ENCODE peak calls at places on chromosomes 16 and 17, in ten cellular contexts. One of them, this sample, is unnamed.

GRCh38 chr16:50842589-50842988 is 100.7 kb downstream of the CYLD start:
- DNase-seq in BE2C: no peak
- DNase-seq in cardiac fibroblast: no peak
- DNase-seq in fibroblast of mammary gland: no peak
- DNase-seq in PC-9: no peak
- DNase-seq in heart left ventricle: no peak
- DNase-seq in AG10803: no peak
- DNase-seq in adrenal gland: no peak
- DNase-seq in osteoblast: no peak
- DNase-seq in NB4: peak; percentile 25
- DNase-seq in this sample: no peak

GRCh38 chr17:7632492-7632894 is 2.6 kb downstream of the SHBG start:
- DNase-seq in BE2C: peak; percentile 18
- DNase-seq in cardiac fibroblast: peak; percentile 76
- DNase-seq in fibroblast of mammary gland: peak; percentile 65
- DNase-seq in PC-9: no peak
- DNase-seq in heart left ventricle: no peak
- DNase-seq in AG10803: peak; percentile 61
- DNase-seq in adrenal gland: peak; percentile 44
- DNase-seq in osteoblast: peak; percentile 97
- DNase-seq in NB4: peak; percentile 62
- DNase-seq in this sample: peak; percentile 88

GRCh38 chr16:85689285-85689949 is 663 bp upstream of the GINS2 start:
- DNase-seq in BE2C: no peak
- DNase-seq in cardiac fibroblast: no peak
- DNase-seq in fibroblast of mammary gland: no peak
- DNase-seq in PC-9: no peak
- DNase-seq in heart left ventricle: no peak
- DNase-seq in AG10803: no peak
- DNase-seq in adrenal gland: no peak
- DNase-seq in osteoblast: peak; percentile 74
- DNase-seq in NB4: no peak
- DNase-seq in this sample: no peak

GRCh38 chr17:78357177-78357586 is 2.7 kb downstream of the SOCS3 start:
- DNase-seq in BE2C: no peak
- DNase-seq in cardiac fibroblast: peak; percentile 88
- DNase-seq in fibroblast of mammary gland: peak; percentile 78
- DNase-seq in PC-9: no peak
- DNase-seq in heart left ventricle: peak; percentile 81
- DNase-seq in AG10803: peak; percentile 76
- DNase-seq in adrenal gland: peak; percentile 76
- DNase-seq in osteoblast: peak; percentile 97
- DNase-seq in NB4: no peak
- DNase-seq in this sample: no peak

GRCh38 chr17:71337903-71338302 is 782.9 kb upstream of the SOX9 start:
- DNase-seq in BE2C: no peak
- DNase-seq in cardiac fibroblast: peak; percentile 14
- DNase-seq in fibroblast of mammary gland: no peak
- DNase-seq in PC-9: no peak
- DNase-seq in heart left ventricle: no peak
- DNase-seq in AG10803: no peak
- DNase-seq in adrenal gland: no peak
- DNase-seq in osteoblast: no peak
- DNase-seq in NB4: no peak
- DNase-seq in this sample: no peak

GRCh38 chr17:57645950-57646686 is 99.0 kb downstream of the CCDC182 start:
- DNase-seq in BE2C: no peak
- DNase-seq in cardiac fibroblast: no peak
- DNase-seq in fibroblast of mammary gland: peak; percentile 14
- DNase-seq in PC-9: no peak
- DNase-seq in heart left ventricle: no peak
- DNase-seq in AG10803: no peak
- DNase-seq in adrenal gland: peak; percentile 46
- DNase-seq in osteoblast: no peak
- DNase-seq in NB4: peak; percentile 91
- DNase-seq in this sample: no peak

GRCh38 chr16:4329354-4329775 is 13.5 kb downstream of the GLIS2 start:
- DNase-seq in BE2C: no peak
- DNase-seq in cardiac fibroblast: no peak
- DNase-seq in fibroblast of mammary gland: no peak
- DNase-seq in PC-9: no peak
- DNase-seq in heart left ventricle: no peak
- DNase-seq in AG10803: no peak
- DNase-seq in adrenal gland: no peak
- DNase-seq in osteoblast: peak; percentile 64
- DNase-seq in NB4: no peak
- DNase-seq in this sample: no peak

GRCh38 chr17:65515959-65516948 is 45.2 kb downstream of the AXIN2 start:
- DNase-seq in BE2C: no peak
- DNase-seq in cardiac fibroblast: peak; percentile 45
- DNase-seq in fibroblast of mammary gland: no peak
- DNase-seq in PC-9: no peak
- DNase-seq in heart left ventricle: no peak
- DNase-seq in AG10803: peak; percentile 88
- DNase-seq in adrenal gland: no peak
- DNase-seq in osteoblast: no peak
- DNase-seq in NB4: no peak
- DNase-seq in this sample: peak; percentile 75

GRCh38 chr17:75872434-75873351 is 5.7 kb downstream of the TRIM47 start:
- DNase-seq in BE2C: no peak
- DNase-seq in cardiac fibroblast: peak; percentile 92
- DNase-seq in fibroblast of mammary gland: peak; percentile 73
- DNase-seq in PC-9: peak; percentile 84
- DNase-seq in heart left ventricle: peak; percentile 88
- DNase-seq in AG10803: peak; percentile 82
- DNase-seq in adrenal gland: peak; percentile 85
- DNase-seq in osteoblast: peak; percentile 98
- DNase-seq in NB4: no peak
- DNase-seq in this sample: peak; percentile 76

GRCh38 chr17:67982034-67982640 is 14.1 kb downstream of the C17orf58 start:
- DNase-seq in BE2C: no peak
- DNase-seq in cardiac fibroblast: peak; percentile 4
- DNase-seq in fibroblast of mammary gland: no peak
- DNase-seq in PC-9: no peak
- DNase-seq in heart left ventricle: no peak
- DNase-seq in AG10803: no peak
- DNase-seq in adrenal gland: no peak
- DNase-seq in osteoblast: no peak
- DNase-seq in NB4: no peak
- DNase-seq in this sample: no peak

GRCh38 chr16:83699817-83700216 is 108.0 kb upstream of the HSBP1 start:
- DNase-seq in BE2C: no peak
- DNase-seq in cardiac fibroblast: no peak
- DNase-seq in fibroblast of mammary gland: no peak
- DNase-seq in PC-9: no peak
- DNase-seq in heart left ventricle: no peak
- DNase-seq in AG10803: no peak
- DNase-seq in adrenal gland: no peak
- DNase-seq in osteoblast: no peak
- DNase-seq in NB4: no peak
- DNase-seq in this sample: no peak

GRCh38 chr17:74569001-74569391 is 1.7 kb upstream of the CD300H start:
- DNase-seq in BE2C: no peak
- DNase-seq in cardiac fibroblast: no peak
- DNase-seq in fibroblast of mammary gland: no peak
- DNase-seq in PC-9: no peak
- DNase-seq in heart left ventricle: no peak
- DNase-seq in AG10803: no peak
- DNase-seq in adrenal gland: no peak
- DNase-seq in osteoblast: no peak
- DNase-seq in NB4: no peak
- DNase-seq in this sample: no peak

GRCh38 chr16:23640669-23640958 is 496 bp downstream of the PALB2 start:
- DNase-seq in BE2C: no peak
- DNase-seq in cardiac fibroblast: no peak
- DNase-seq in fibroblast of mammary gland: peak; percentile 11
- DNase-seq in PC-9: no peak
- DNase-seq in heart left ventricle: no peak
- DNase-seq in AG10803: peak; percentile 1
- DNase-seq in adrenal gland: no peak
- DNase-seq in osteoblast: peak; percentile 43
- DNase-seq in NB4: no peak
- DNase-seq in this sample: peak; percentile 58

GRCh38 chr17:58005031-58005727 is 1.9 kb downstream of the SRSF1 start:
- DNase-seq in BE2C: no peak
- DNase-seq in cardiac fibroblast: no peak
- DNase-seq in fibroblast of mammary gland: no peak
- DNase-seq in PC-9: no peak
- DNase-seq in heart left ventricle: no peak
- DNase-seq in AG10803: no peak
- DNase-seq in adrenal gland: no peak
- DNase-seq in osteoblast: no peak
- DNase-seq in NB4: peak; percentile 59
- DNase-seq in this sample: no peak

DNA sequence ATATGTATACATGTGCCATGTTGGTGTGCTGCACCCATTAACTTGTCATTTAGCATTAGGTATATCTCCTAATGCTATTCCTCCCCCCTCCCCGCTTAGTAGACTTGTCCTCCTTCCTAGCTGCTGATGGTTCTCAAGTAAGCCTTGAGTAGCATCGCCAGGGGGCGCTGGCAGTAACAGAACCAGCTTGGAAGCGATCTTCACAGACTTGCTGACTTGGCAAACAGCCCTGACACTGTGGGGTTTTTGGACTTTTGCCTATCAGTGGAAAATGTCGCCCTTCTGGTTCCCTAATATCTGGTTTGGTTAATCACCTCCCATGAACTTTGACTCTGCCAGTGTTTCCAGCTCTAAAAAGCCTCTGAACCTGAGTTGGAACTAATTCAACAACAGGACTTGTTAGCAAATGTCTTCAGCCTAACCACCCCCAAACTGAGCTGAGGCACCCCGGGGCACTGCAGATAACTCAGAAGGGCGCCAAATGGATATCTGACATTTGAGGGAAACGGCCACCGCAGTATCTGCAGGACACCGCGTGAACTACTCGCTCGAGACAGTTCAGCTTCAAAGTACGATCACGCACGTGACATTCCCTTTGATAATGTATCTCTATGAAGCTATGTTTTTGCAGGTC is 15.4 kb upstream of the SPATA32 start:
- DNase-seq in BE2C: peak; percentile 95
- DNase-seq in cardiac fibroblast: peak; percentile 96
- DNase-seq in fibroblast of mammary gland: peak; percentile 91
- DNase-seq in PC-9: peak; percentile 88
- DNase-seq in heart left ventricle: peak; percentile 94
- DNase-seq in AG10803: peak; percentile 86
- DNase-seq in adrenal gland: peak; percentile 90
- DNase-seq in osteoblast: peak; percentile 94
- DNase-seq in NB4: peak; percentile 90
- DNase-seq in this sample: peak; percentile 98
- TF ChIP-seq CTCF in BE2C: peak; percentile 92
- TF ChIP-seq CTCF in cardiac fibroblast: peak; percentile 78
- TF ChIP-seq CTCF in fibroblast of mammary gland: peak; percentile 91
- TF ChIP-seq CTCF in PC-9: peak; percentile 95
- TF ChIP-seq CTCF in heart left ventricle: peak; percentile 84
- TF ChIP-seq CTCF in AG10803: peak; percentile 88
- TF ChIP-seq CTCF in adrenal gland: peak; percentile 93
- TF ChIP-seq CTCF in osteoblast: peak; percentile 78
- TF ChIP-seq CTCF in NB4: peak; percentile 83
- TF ChIP-seq CTCF in this sample: peak; percentile 90

DNA sequence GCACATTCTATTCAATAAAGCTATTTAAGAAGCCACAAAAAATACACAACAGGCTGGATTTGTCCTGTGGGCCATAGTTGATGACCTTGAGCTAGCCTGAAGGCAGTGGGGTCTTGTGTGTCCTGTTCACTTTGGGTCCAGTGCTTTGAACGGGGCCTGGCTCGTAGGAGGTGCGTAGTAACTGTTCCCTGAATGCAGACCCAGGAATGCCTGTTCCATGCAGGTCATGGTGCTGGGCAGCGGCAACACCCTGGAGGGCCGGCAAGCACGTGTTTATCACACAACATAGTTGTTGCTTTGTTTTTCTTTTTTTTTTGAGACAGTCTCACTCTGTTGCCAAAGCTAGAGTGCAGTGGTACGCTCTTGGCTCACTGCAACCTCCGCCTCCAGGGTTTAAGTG is 186.1 kb downstream of the SNX29 start:
- DNase-seq in BE2C: no peak
- DNase-seq in cardiac fibroblast: no peak
- DNase-seq in fibroblast of mammary gland: no peak
- DNase-seq in PC-9: no peak
- DNase-seq in heart left ventricle: no peak
- DNase-seq in AG10803: no peak
- DNase-seq in adrenal gland: no peak
- DNase-seq in osteoblast: no peak
- DNase-seq in NB4: no peak
- DNase-seq in this sample: no peak
- H3K4me3 ChIP-seq in BE2C: no peak overlapping the region
- H3K4me3 ChIP-seq in cardiac fibroblast: no peak overlapping the region
- H3K4me3 ChIP-seq in fibroblast of mammary gland: no peak overlapping the region
- H3K4me3 ChIP-seq in PC-9: no peak overlapping the region
- H3K4me3 ChIP-seq in heart left ventricle: no peak overlapping the region
- H3K4me3 ChIP-seq in AG10803: no peak overlapping the region
- H3K4me3 ChIP-seq in adrenal gland: no peak overlapping the region
- H3K4me3 ChIP-seq in osteoblast: no peak overlapping the region
- H3K4me3 ChIP-seq in NB4: no peak overlapping the region
- H3K4me3 ChIP-seq in this sample: no peak overlapping the region

DNA sequence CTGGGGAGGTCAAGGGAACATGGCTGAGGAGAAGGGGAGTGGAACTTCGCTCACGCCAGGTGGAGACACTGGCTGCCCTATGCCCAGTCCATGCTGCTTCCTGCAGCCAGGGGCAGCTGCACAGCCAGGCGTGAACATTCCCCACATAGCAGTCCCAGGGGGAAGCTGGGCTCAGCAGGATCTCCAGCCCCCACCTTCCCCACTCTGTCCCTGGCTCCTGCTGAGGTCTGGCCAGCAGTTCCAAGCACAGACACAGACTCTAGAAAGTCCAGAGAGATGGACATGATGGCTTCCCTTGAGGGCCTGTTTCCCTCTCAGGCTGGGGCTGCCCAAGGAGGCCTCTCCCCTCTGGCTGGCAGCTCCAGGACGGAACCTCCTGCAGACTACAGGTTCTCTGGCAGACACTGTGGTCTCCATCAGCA is 9.3 kb downstream of the JUP start:
- DNase-seq in BE2C: peak; percentile 81
- DNase-seq in cardiac fibroblast: no peak
- DNase-seq in fibroblast of mammary gland: peak; percentile 47
- DNase-seq in PC-9: no peak
- DNase-seq in heart left ventricle: peak; percentile 81
- DNase-seq in AG10803: peak; percentile 20
- DNase-seq in adrenal gland: no peak
- DNase-seq in osteoblast: peak; percentile 77
- DNase-seq in NB4: no peak
- DNase-seq in this sample: peak; percentile 81
- TF ChIP-seq CTCF in BE2C: peak; percentile 52
- TF ChIP-seq CTCF in cardiac fibroblast: peak; percentile 47
- TF ChIP-seq CTCF in fibroblast of mammary gland: peak; percentile 25
- TF ChIP-seq CTCF in PC-9: no peak
- TF ChIP-seq CTCF in heart left ventricle: peak; percentile 73
- TF ChIP-seq CTCF in AG10803: no peak
- TF ChIP-seq CTCF in adrenal gland: peak; percentile 21
- TF ChIP-seq CTCF in osteoblast: peak; percentile 6
- TF ChIP-seq CTCF in NB4: no peak
- TF ChIP-seq CTCF in this sample: peak; percentile 34

DNA sequence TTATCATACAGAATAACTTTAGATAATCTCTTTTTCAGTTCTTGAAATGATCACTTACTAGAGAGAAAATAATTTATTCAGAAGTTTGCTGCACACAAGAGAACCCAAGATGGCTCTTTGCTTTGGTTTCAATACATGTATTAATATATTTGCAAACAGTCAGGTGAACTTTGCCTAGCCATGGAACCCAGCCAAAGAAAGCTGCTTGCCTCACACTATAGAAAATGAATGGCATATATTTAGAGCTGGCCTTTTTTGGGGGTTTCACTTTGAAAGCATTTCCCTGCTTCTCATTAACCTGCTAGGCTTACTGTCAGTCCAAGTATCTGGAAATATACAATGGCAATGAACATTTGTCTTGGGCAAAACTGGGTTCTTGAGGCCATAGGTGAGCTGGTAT is 75.3 kb downstream of the MRTFB start:
- DNase-seq in BE2C: no peak
- DNase-seq in cardiac fibroblast: peak; percentile 9
- DNase-seq in fibroblast of mammary gland: no peak
- DNase-seq in PC-9: no peak
- DNase-seq in heart left ventricle: no peak
- DNase-seq in AG10803: no peak
- DNase-seq in adrenal gland: no peak
- DNase-seq in osteoblast: no peak
- DNase-seq in NB4: no peak
- DNase-seq in this sample: no peak
- H3K4me3 ChIP-seq in BE2C: no peak overlapping the region
- H3K4me3 ChIP-seq in cardiac fibroblast: no peak overlapping the region
- H3K4me3 ChIP-seq in fibroblast of mammary gland: no peak overlapping the region
- H3K4me3 ChIP-seq in PC-9: no peak overlapping the region
- H3K4me3 ChIP-seq in heart left ventricle: no peak overlapping the region
- H3K4me3 ChIP-seq in AG10803: no peak overlapping the region
- H3K4me3 ChIP-seq in adrenal gland: no peak overlapping the region
- H3K4me3 ChIP-seq in osteoblast: no peak overlapping the region
- H3K4me3 ChIP-seq in NB4: no peak overlapping the region
- H3K4me3 ChIP-seq in this sample: no peak overlapping the region

This sample was measured in endodermal cell.